ENCODE peak calls at places on chromosome 10, in five cellular contexts. O is breast epithelium, I is transverse colon, A is A549, Y is IMR-90. K is an unnamed sample.

GRCh38 chr10:61733358-61733940 is 70.7 kb downstream of the CABCOCO1 start:
- DNase-seq in Y (peak), A (no peak), I (no peak), O (no peak), K (no peak)

GRCh38 chr10:35554036-35554435 is 51.1 kb upstream of the GJD4 start:
- DNase-seq in Y (no peak), I (no peak), O (no peak), A (no peak), K (no peak)

GRCh38 chr10:129899564-129899862 is 64.6 kb downstream of the EBF3 start:
- DNase-seq in I (no peak), Y (no peak), A (no peak), O (no peak), K (no peak)

GRCh38 chr10:124018886-124019525 is 74.4 kb downstream of the CHST15 start:
- DNase-seq in O (no peak), Y (no peak), I (no peak), A (no peak), K (no peak)

GRCh38 chr10:110681023-110681681 is 37.0 kb downstream of the RBM20 start:
- DNase-seq in A (peak), O (no peak), I (peak), Y (peak), K (no peak)

GRCh38 chr10:8047452-8048280 is 6.8 kb upstream of the GATA3 start:
- DNase-seq in I (no peak), O (no peak), A (no peak), Y (no peak), K (no peak)

GRCh38 chr10:87721781-87722180 is 62.1 kb downstream of the PAPSS2 start:
- DNase-seq in I (no peak), A (no peak), O (no peak), Y (no peak), K (no peak)

GRCh38 chr10:635088-635861 is 54.2 kb downstream of the DIP2C start:
- DNase-seq in O (no peak), Y (no peak), A (no peak), I (no peak), K (no peak)

GRCh38 chr10:58758311-58758710 is 245.6 kb downstream of the BICC1 start:
- DNase-seq in A (no peak), I (no peak), Y (no peak), O (no peak), K (no peak)

GRCh38 chr10:34956756-34957155 is 133.4 kb downstream of the CUL2 start:
- DNase-seq in A (peak), O (no peak), Y (no peak), I (no peak), K (no peak)

GRCh38 chr10:75197906-75198305 is 12.7 kb upstream of the VDAC2 start:
- DNase-seq in I (no peak), A (no peak), O (no peak), Y (no peak), K (no peak)

GRCh38 chr10:49745756-49746155 is 16.4 kb downstream of the OGDHL start:
- DNase-seq in A (no peak), Y (no peak), O (peak), I (no peak), K (no peak)

GRCh38 chr10:15684768-15685167 is 35.0 kb downstream of the ITGA8 start:
- DNase-seq in A (no peak), Y (no peak), O (no peak), I (no peak), K (no peak)

GRCh38 chr10:78143576-78143975 is 109.9 kb downstream of the RPS24 start:
- DNase-seq in Y (no peak), A (no peak), I (no peak), O (no peak), K (no peak)

DNA sequence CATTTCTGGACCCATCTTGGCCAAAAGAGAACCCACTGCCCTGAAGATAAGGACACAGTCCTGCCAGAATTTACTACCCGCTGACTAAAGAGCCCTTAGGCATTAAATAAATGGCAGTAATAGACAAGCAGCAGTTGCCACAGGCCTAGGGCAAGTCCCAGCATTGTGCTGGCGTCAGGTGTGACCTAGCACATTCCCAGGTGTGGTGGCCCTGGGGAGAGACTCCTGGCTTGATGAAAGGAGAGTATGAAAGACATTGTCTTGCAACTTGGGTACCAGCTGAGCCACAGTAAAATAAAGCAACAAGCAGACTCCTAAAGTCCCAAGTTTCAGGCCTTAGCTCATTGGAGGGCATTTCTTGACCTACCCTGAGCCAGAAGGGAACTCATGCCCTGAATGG is 715.7 kb upstream of the SORCS1 start:
- DNase-seq in Y (no peak), O (no peak), I (no peak), A (no peak), K (no peak)
- H3K27ac ChIP-seq in Y (no peak), O (no peak), I (no peak), A (no peak), K (no peak)

GRCh38 chr10:69217119-69217754 is 2.9 kb upstream of the HKDC1 start:
- DNase-seq in Y (peak), A (peak), O (no peak), I (no peak), K (no peak)
- H3K27ac ChIP-seq in Y (no peak), A (peak), O (no peak), I (no peak), K (no peak)

GRCh38 chr10:30437039-30437781 is 3.2 kb downstream of the MAP3K8 start:
- DNase-seq in I (no peak), O (no peak), Y (peak), A (no peak), K (no peak)
- H3K27ac ChIP-seq in I (peak), O (peak), Y (peak), A (peak), K (no peak)

GRCh38 chr10:5576154-5576748 is 51.5 kb downstream of the CALML3 start:
- DNase-seq in A (no peak), O (no peak), Y (no peak), I (no peak), K (no peak)

GRCh38 chr10:5575482-5576153 is 50.9 kb downstream of the CALML3 start:
- DNase-seq in O (no peak), A (no peak), Y (peak), I (no peak), K (no peak)

GRCh38 chr10:5574642-5575131 is 49.9 kb downstream of the CALML3 start:
- DNase-seq in A (no peak), Y (no peak), O (no peak), I (peak), K (no peak)

GRCh38 chr10:5573968-5574641 is 49.3 kb downstream of the CALML3 start:
- DNase-seq in Y (peak), I (no peak), A (no peak), O (no peak), K (no peak)

DNA sequence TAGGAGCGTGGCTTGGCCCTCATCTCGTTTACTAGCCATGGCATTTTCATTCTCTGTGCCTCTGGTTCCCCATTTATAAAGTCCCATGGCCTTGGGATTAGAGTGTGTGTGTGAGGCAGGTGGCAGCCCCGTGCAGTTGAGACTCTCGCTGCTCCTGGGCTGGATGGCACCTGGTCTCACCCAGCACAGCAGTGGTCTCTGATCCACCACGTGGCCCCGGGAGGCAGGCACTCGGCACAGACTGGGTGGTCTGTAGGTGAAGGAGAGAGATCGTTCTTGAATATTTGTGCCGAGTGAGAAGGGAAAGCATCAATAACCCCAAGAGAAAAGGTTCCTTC is 50.4 kb downstream of the CALML3 start:
- DNase-seq in O (no peak), A (no peak), I (no peak), Y (no peak), K (no peak)
- H3K27ac ChIP-seq in O (peak), A (peak), I (no peak), Y (peak), K (no peak)

K was measured in CD4-positive, alpha-beta T cell.